ENCODE peak calls at places on chromosomes 4 and X, in seven cellular contexts. One of them, this sample, is unnamed.

GRCh38 chr4:172998527-172999469 is 169.8 kb upstream of the GALNT7 start:
- DNase-seq in NCI-H510A treated with DMSO at 0.1 percent for 48 hours: peak
- DNase-seq in T-helper 2 cell: no peak
- DNase-seq in left cardiac atrium: no peak
- DNase-seq in cardiac muscle cell: peak
- DNase-seq in A172: peak
- DNase-seq in endothelial cell: no peak
- DNase-seq in this sample: peak

GRCh38 chr4:119268466-119268865 is 53.5 kb downstream of the FABP2 start:
- DNase-seq in endothelial cell: no peak
- DNase-seq in left cardiac atrium: no peak
- DNase-seq in cardiac muscle cell: no peak
- DNase-seq in T-helper 2 cell: no peak
- DNase-seq in A172: no peak
- DNase-seq in NCI-H510A treated with DMSO at 0.1 percent for 48 hours: no peak
- DNase-seq in this sample: no peak

GRCh38 chr4:145276044-145276443 is 95.7 kb upstream of the OTUD4 start:
- DNase-seq in T-helper 2 cell: no peak
- DNase-seq in A172: no peak
- DNase-seq in NCI-H510A treated with DMSO at 0.1 percent for 48 hours: no peak
- DNase-seq in cardiac muscle cell: no peak
- DNase-seq in left cardiac atrium: no peak
- DNase-seq in endothelial cell: no peak
- DNase-seq in this sample: no peak

GRCh38 chr4:95998311-95998710 is 158.4 kb downstream of the PDHA2 start:
- DNase-seq in NCI-H510A treated with DMSO at 0.1 percent for 48 hours: no peak
- DNase-seq in A172: no peak
- DNase-seq in endothelial cell: no peak
- DNase-seq in left cardiac atrium: no peak
- DNase-seq in cardiac muscle cell: peak
- DNase-seq in T-helper 2 cell: no peak
- DNase-seq in this sample: no peak

GRCh38 chrX:11533211-11533651 is 132.5 kb downstream of the ARHGAP6 start:
- DNase-seq in left cardiac atrium: no peak
- DNase-seq in NCI-H510A treated with DMSO at 0.1 percent for 48 hours: peak
- DNase-seq in endothelial cell: no peak
- DNase-seq in A172: peak
- DNase-seq in T-helper 2 cell: no peak
- DNase-seq in cardiac muscle cell: peak
- DNase-seq in this sample: peak

GRCh38 chr4:32423267-32423666 is 1703.1 kb downstream of the PCDH7 start:
- DNase-seq in left cardiac atrium: no peak
- DNase-seq in cardiac muscle cell: no peak
- DNase-seq in A172: no peak
- DNase-seq in T-helper 2 cell: no peak
- DNase-seq in endothelial cell: no peak
- DNase-seq in NCI-H510A treated with DMSO at 0.1 percent for 48 hours: no peak
- DNase-seq in this sample: no peak

GRCh38 chrX:108224727-108225455 is 133.3 kb downstream of the ATG4A start:
- DNase-seq in cardiac muscle cell: peak
- DNase-seq in NCI-H510A treated with DMSO at 0.1 percent for 48 hours: peak
- DNase-seq in left cardiac atrium: no peak
- DNase-seq in T-helper 2 cell: no peak
- DNase-seq in A172: no peak
- DNase-seq in endothelial cell: peak
- DNase-seq in this sample: peak

GRCh38 chrX:78104447-78105176 is 564 bp downstream of the PGK1 start:
- DNase-seq in endothelial cell: peak
- DNase-seq in left cardiac atrium: peak
- DNase-seq in A172: peak
- DNase-seq in NCI-H510A treated with DMSO at 0.1 percent for 48 hours: peak
- DNase-seq in cardiac muscle cell: peak
- DNase-seq in T-helper 2 cell: no peak
- DNase-seq in this sample: peak

GRCh38 chrX:153924149-153924861 is 1.8 kb downstream of the ARHGAP4 start:
- DNase-seq in cardiac muscle cell: peak
- DNase-seq in T-helper 2 cell: no peak
- DNase-seq in A172: peak
- DNase-seq in endothelial cell: no peak
- DNase-seq in left cardiac atrium: peak
- DNase-seq in NCI-H510A treated with DMSO at 0.1 percent for 48 hours: peak
- DNase-seq in this sample: no peak

GRCh38 chr4:177393236-177393635 is 49.0 kb downstream of the AGA start:
- DNase-seq in endothelial cell: no peak
- DNase-seq in A172: no peak
- DNase-seq in T-helper 2 cell: no peak
- DNase-seq in cardiac muscle cell: no peak
- DNase-seq in NCI-H510A treated with DMSO at 0.1 percent for 48 hours: no peak
- DNase-seq in left cardiac atrium: no peak
- DNase-seq in this sample: no peak

GRCh38 chrX:130834830-130835229 is 68.2 kb downstream of the ENOX2 start:
- DNase-seq in cardiac muscle cell: no peak
- DNase-seq in T-helper 2 cell: no peak
- DNase-seq in endothelial cell: no peak
- DNase-seq in left cardiac atrium: no peak
- DNase-seq in NCI-H510A treated with DMSO at 0.1 percent for 48 hours: no peak
- DNase-seq in A172: no peak
- DNase-seq in this sample: no peak

GRCh38 chr4:168882650-168883233 is 127.3 kb downstream of the CBR4 start:
- DNase-seq in left cardiac atrium: no peak
- DNase-seq in cardiac muscle cell: peak
- DNase-seq in A172: peak
- DNase-seq in NCI-H510A treated with DMSO at 0.1 percent for 48 hours: no peak
- DNase-seq in T-helper 2 cell: no peak
- DNase-seq in endothelial cell: no peak
- DNase-seq in this sample: no peak

GRCh38 chr4:101284546-101284945 is 62.8 kb downstream of the PPP3CA start:
- DNase-seq in T-helper 2 cell: no peak
- DNase-seq in endothelial cell: no peak
- DNase-seq in NCI-H510A treated with DMSO at 0.1 percent for 48 hours: no peak
- DNase-seq in cardiac muscle cell: peak
- DNase-seq in left cardiac atrium: no peak
- DNase-seq in A172: no peak
- DNase-seq in this sample: no peak

This sample was measured in Caki2.